ENCODE peak calls at places on chromosomes 5 and 9, in ten cellular contexts. H is A549, G is transverse colon, N is tibial nerve, X is HepG2, Q is sigmoid colon, T is stomach, R is suprapubic skin, L is esophagus muscularis mucosa, F is upper lobe of left lung. W is an unnamed sample. For H3K9me3, the result is how much of the 10 kb centered on the place peaks cover.

GRCh38 chr5:95712347-95712958 is 18.7 kb upstream of the RHOBTB3 start:
- DNase-seq in N (no peak), F (peak), X (no peak), G (no peak), R (no peak), Q (no peak), H (peak), T (no peak), L (no peak), W (no peak)

GRCh38 chr9:2837915-2838314 is 6.0 kb downstream of the PUM3 start:
- DNase-seq in N (no peak), X (no peak), G (no peak), H (peak), L (no peak), T (no peak), Q (no peak), F (no peak), R (no peak), W (no peak)

GRCh38 chr5:130279386-130279785 is 375.1 kb downstream of the CHSY3 start:
- DNase-seq in T (no peak), H (no peak), N (no peak), Q (no peak), G (no peak), X (no peak), F (no peak), R (no peak), L (no peak), W (no peak)

GRCh38 chr5:135243194-135244191 is 155.5 kb downstream of the MACROH2A1 start:
- DNase-seq in R (no peak), H (no peak), L (peak), T (peak), Q (peak), N (no peak), F (no peak), G (peak), X (peak), W (peak)

GRCh38 chr9:120363697-120364096 is 216.3 kb downstream of the CDK5RAP2 start:
- DNase-seq in H (no peak), N (no peak), X (no peak), G (no peak), Q (no peak), R (no peak), F (no peak), L (no peak), T (no peak), W (no peak)

GRCh38 chr9:70485273-70485858 is 70.9 kb upstream of the KLF9 start:
- DNase-seq in F (peak), T (no peak), R (no peak), X (no peak), N (no peak), G (no peak), Q (no peak), L (no peak), H (no peak), W (peak)

GRCh38 chr5:100889165-100889564 is 13.9 kb downstream of the ST8SIA4 start:
- DNase-seq in R (no peak), Q (no peak), N (no peak), F (no peak), H (no peak), T (no peak), L (no peak), G (no peak), X (no peak), W (no peak)

GRCh38 chr9:126057461-126057860 is 269.2 kb upstream of the MVB12B start:
- DNase-seq in T (no peak), G (no peak), Q (peak), L (no peak), X (no peak), H (no peak), N (no peak), R (peak), F (no peak), W (no peak)

GRCh38 chr9:71647094-71647591 is 121.2 kb downstream of the CEMIP2 start:
- DNase-seq in H (peak), Q (peak), T (peak), X (no peak), L (peak), N (peak), R (peak), G (peak), F (peak), W (peak)

GRCh38 chr5:171639966-171640365 is 145.7 kb upstream of the SMIM23 start:
- DNase-seq in R (no peak), X (no peak), T (no peak), G (no peak), L (no peak), F (no peak), H (no peak), N (no peak), Q (no peak), W (no peak)

DNA sequence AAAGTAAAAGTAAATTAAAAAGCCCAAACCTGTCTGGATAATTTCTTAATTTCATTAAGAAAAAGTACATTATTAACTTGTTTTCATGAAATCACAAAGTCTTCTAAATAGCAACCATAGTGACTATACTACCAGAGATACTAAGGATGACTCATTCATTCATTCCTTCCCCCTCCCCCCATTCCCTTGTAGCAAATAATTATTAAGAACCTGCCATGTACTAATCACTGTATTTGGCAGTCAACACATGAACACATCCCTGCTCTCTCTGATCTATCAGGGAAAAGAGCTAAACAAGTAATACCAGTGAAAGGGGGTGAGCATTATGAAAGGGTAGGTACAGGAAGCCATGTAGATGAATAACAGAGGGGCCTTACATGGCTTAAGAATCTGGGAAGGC is 203.9 kb downstream of the CWC27 start:
- DNase-seq in R (no peak), Q (no peak), N (no peak), F (no peak), X (no peak), H (no peak), T (no peak), L (no peak), G (no peak), W (no peak)
- H3K9me3 ChIP-seq in R (under half), Q (under half), N (under half), F (under half), X (under half), H (under half), T (under half), L (under half), G (under half), W (under half)

DNA sequence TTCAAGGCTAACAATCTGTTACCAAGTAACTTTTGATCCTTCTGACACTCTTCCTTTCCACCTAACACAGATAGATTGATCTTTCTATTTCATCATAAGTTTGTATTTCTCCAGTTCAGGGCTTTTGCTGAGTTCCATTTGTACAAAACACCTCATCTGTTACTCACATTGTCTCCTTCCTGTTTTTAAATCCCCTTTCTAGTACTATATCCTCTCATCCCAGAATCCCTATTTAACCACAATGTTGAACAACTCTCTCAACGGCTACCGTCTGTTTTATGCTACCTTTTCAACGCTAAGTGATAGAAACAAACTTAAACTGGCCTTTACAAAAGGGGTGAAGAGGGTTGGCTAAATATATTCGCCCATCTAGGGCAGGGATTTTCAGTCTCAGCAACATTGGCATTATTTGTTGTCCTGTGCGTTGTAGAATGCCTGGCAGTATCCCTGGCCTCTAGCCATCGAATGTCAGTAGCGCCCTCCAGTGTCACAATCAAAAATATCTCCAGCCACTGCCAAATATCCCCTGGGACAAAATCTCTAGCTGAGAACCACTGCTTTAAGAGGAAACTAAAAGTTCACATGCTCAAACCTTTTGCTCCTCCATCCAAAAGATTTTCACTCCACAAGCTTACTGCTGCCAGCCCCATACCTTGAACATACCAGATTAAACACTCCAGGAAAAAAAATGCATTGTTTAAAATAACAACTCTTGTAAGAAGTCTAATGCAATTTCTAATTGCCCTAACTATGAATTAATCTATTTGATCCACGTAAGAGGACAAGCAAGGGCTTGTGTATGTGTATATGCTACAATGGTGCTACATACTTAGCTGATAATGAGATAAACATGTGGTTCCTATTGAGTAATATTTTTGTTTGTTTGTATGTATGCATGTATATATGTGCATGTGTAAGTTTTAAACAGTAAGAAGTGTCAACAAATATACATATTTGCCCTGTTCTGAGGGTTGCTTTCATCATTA is 344.0 kb downstream of the PTPRD start:
- DNase-seq in F (peak), X (peak), T (peak), G (no peak), H (peak), Q (no peak), N (no peak), L (no peak), R (no peak), W (no peak)
- TF ChIP-seq EP300 in F (no peak), X (no peak), T (no peak), G (no peak), H (no peak), Q (no peak), N (no peak), L (no peak), R (no peak), W (no peak)

GRCh38 chr9:98020471-98021145 is 35.9 kb upstream of the NANS start:
- DNase-seq in G (no peak), T (peak), L (no peak), N (no peak), Q (no peak), H (no peak), F (no peak), X (no peak), R (no peak), W (no peak)

GRCh38 chr9:98018347-98018746 is 35.2 kb downstream of the ANP32B start:
- DNase-seq in X (no peak), G (no peak), Q (no peak), N (no peak), T (no peak), L (no peak), F (no peak), R (no peak), H (no peak), W (no peak)

GRCh38 chr9:98016137-98016680 is 33.1 kb downstream of the ANP32B start:
- DNase-seq in F (no peak), G (no peak), R (no peak), T (no peak), N (no peak), X (no peak), H (no peak), Q (no peak), L (no peak), W (no peak)

GRCh38 chr9:98019098-98019497 is 36.0 kb downstream of the ANP32B start:
- DNase-seq in H (no peak), L (no peak), X (no peak), R (no peak), T (peak), Q (no peak), F (no peak), N (no peak), G (no peak), W (no peak)

DNA sequence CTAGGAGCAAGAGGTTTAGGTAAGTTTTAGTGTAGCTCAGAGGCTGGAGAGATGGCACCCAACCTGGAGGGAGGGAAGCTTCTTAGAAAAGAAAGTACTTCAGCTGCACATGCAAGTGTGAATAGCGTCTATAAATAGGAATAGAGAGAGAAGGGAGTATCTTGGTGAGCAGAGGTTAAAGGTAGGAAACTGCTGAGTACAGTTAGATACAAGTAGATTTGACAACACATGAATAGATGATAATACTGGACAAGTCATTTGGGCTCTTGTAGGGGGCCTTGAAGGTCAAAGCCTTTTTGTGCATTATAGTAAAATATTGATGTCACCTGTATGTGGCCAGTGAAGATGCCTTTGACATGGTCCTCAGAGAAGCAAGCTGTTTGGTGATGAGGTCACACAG is 34.2 kb downstream of the ANP32B start:
- DNase-seq in T (no peak), F (no peak), X (no peak), H (no peak), N (no peak), R (no peak), L (no peak), G (no peak), Q (no peak), W (no peak)
- TF ChIP-seq POLR2A in T (no peak), F (no peak), X (no peak), H (no peak), N (no peak), R (no peak), L (no peak), G (no peak), Q (no peak), W (no peak)

DNA sequence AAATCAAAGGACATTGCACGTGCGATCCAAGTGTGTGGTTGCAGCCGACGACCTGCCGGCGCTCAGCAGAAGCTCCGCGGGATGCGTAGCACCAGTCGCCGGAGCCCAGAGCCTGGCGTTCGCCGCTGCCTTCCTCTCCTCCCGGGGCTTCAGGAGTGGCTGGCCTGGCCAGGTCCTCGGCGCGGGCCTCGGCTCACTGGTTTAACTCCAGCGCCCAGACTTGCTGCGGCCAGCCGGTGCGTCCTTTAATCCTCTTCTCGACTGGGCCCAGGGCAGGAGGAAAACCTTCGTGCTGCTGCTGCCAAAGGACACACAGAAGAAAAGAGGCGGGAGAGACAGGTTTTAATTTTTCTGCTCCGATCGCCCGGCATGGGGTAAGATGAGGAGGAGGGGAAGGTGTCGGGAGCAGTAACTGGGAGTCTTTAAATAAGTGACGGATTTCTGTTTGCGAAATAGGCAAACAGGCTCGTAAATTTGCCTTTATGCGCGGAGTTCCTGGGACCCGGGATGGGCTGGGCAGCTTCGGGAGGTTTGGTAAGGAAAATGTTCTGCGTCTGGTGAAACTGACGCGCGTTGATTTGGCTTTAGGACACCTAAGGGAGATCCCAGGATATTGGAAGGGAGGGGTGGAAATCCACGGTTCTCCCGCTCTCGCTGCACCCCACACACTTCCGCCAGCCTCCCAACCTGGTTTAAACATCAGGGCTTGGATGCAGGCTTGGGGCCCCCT is 2.2 kb downstream of the HAND1 start:
- DNase-seq in F (no peak), N (no peak), H (no peak), L (no peak), X (no peak), T (no peak), R (no peak), Q (peak), G (no peak), W (no peak)
- H3K9me3 ChIP-seq in F (under half), N (under half), H (under half), L (under half), X (under half), T (under half), R (under half), Q (under half), G (under half), W (under half)

GRCh38 chr9:128724744-128725211 is 851 bp upstream of the ZDHHC12 start:
- DNase-seq in H (peak), Q (peak), T (peak), L (no peak), F (peak), X (peak), R (peak), N (peak), G (peak), W (peak)
- TF ChIP-seq EP300 in H (no peak), Q (no peak), T (no peak), L (no peak), F (no peak), X (no peak), R (no peak), N (no peak), G (no peak), W (no peak)